ENCODE peak calls at places on chromosome 5, in nine cellular contexts. W, P, C, I, K, R, B, J and Q are unnamed samples.

GRCh38 chr5:158952951-158953350 is 146.8 kb downstream of the EBF1 start:
- DNase-seq in W (no peak), P (no peak), C (no peak), I (no peak), K (no peak), R (peak), B (no peak), J (no peak), Q (no peak)

GRCh38 chr5:173629628-173630027 is 13.2 kb upstream of the BOD1 start:
- DNase-seq in W (no peak), P (peak), C (peak), I (no peak), K (no peak), R (no peak), B (no peak), J (no peak), Q (no peak)

GRCh38 chr5:140424135-140424534 is 22.5 kb downstream of the ANKHD1 start:
- DNase-seq in W (no peak), P (no peak), C (no peak), I (no peak), K (no peak), R (no peak), B (no peak), J (no peak), Q (no peak)

GRCh38 chr5:149227168-149227826 is 44.4 kb upstream of the AFAP1L1 start:
- DNase-seq in W (peak), P (peak), C (no peak), I (peak), K (no peak), R (no peak), B (peak), J (no peak), Q (peak)

GRCh38 chr5:139633295-139634027 is 14.7 kb upstream of the CXXC5 start:
- DNase-seq in W (peak), P (peak), C (peak), I (peak), K (no peak), R (peak), B (peak), J (peak), Q (peak)

GRCh38 chr5:52077941-52078825 is 694.9 kb downstream of the ISL1 start:
- DNase-seq in W (no peak), P (no peak), C (no peak), I (no peak), K (no peak), R (no peak), B (no peak), J (no peak), Q (no peak)

GRCh38 chr5:60699549-60700346 is at the start of gene DEPDC1B:
- DNase-seq in W (peak), P (peak), C (peak), I (peak), K (peak), R (peak), B (peak), J (peak), Q (peak)

GRCh38 chr5:78268361-78268760 is 26.1 kb downstream of the AP3B1 start:
- DNase-seq in W (no peak), P (no peak), C (no peak), I (no peak), K (no peak), R (no peak), B (no peak), J (no peak), Q (no peak)

GRCh38 chr5:75058986-75059508 is 6.7 kb upstream of the GCNT4 start:
- DNase-seq in W (no peak), P (no peak), C (no peak), I (no peak), K (no peak), R (no peak), B (no peak), J (no peak), Q (no peak)

GRCh38 chr5:41921166-41921565 is 3.9 kb upstream of the FBXO4 start:
- DNase-seq in W (no peak), P (no peak), C (no peak), I (no peak), K (no peak), R (no peak), B (no peak), J (no peak), Q (no peak)

GRCh38 chr5:10243660-10244240 is 5.9 kb downstream of the ATPSCKMT start:
- DNase-seq in W (no peak), P (no peak), C (no peak), I (no peak), K (no peak), R (no peak), B (no peak), J (no peak), Q (no peak)

GRCh38 chr5:151950681-151951080 is 26.0 kb upstream of the GLRA1 start:
- DNase-seq in W (no peak), P (no peak), C (no peak), I (no peak), K (no peak), R (no peak), B (no peak), J (no peak), Q (no peak)

GRCh38 chr5:16735092-16735970 is 118.5 kb upstream of the RETREG1 start:
- DNase-seq in W (no peak), P (no peak), C (no peak), I (no peak), K (no peak), R (no peak), B (peak), J (no peak), Q (peak)

GRCh38 chr5:176870110-176870591 is 29.0 kb downstream of the HK3 start:
- DNase-seq in W (peak), P (peak), C (peak), I (peak), K (no peak), R (no peak), B (peak), J (peak), Q (peak)

GRCh38 chr5:176578391-176578808 is 29.3 kb downstream of the CDHR2 start:
- DNase-seq in W (peak), P (peak), C (peak), I (peak), K (no peak), R (no peak), B (peak), J (no peak), Q (peak)

GRCh38 chr5:177367323-177367848 is 9.7 kb downstream of the RGS14 start:
- DNase-seq in W (no peak), P (no peak), C (no peak), I (no peak), K (no peak), R (no peak), B (no peak), J (no peak), Q (no peak)

GRCh38 chr5:132269635-132270344 is 12.3 kb downstream of the PDLIM4 start:
- DNase-seq in W (no peak), P (peak), C (no peak), I (no peak), K (peak), R (no peak), B (no peak), J (no peak), Q (no peak)

GRCh38 chr5:149317281-149318048 is 27.8 kb upstream of the GRPEL2 start:
- DNase-seq in W (peak), P (peak), C (peak), I (peak), K (no peak), R (peak), B (peak), J (peak), Q (peak)

GRCh38 chr5:170497311-170498038 is 6.3 kb upstream of the KCNIP1 start:
- DNase-seq in W (no peak), P (peak), C (no peak), I (no peak), K (no peak), R (peak), B (no peak), J (no peak), Q (peak)